ENCODE peak calls at places on chromosomes 16 and 17, in eight cellular contexts. Y is AG04450; X is DMS 273 treated with DMSO at 0.1 percent for 48 hours; H is stimulated activated CD8-positive, alpha-beta memory T cell treated with anti-CD3 and anti-CD28 coated beads, Interleukin-4, amount 100 ng/mL, for 4 hours; G is omental fat pad; O is T47D; K is RCC 7860; F is HS-5. A is an unnamed sample.

GRCh38 chr16:77385481-77385880 is 49.4 kb downstream of the ADAMTS18 start:
- DNase-seq in Y (no peak), X (no peak), H (no peak), G (no peak), O (no peak), K (no peak), F (no peak), A (no peak)

GRCh38 chr16:61243954-61244353 is 792.3 kb downstream of the CDH8 start:
- DNase-seq in Y (no peak), X (no peak), H (no peak), G (no peak), O (no peak), K (no peak), F (no peak), A (no peak)

GRCh38 chr16:3514621-3515020 is 13.8 kb downstream of the CLUAP1 start:
- DNase-seq in Y (peak; percentile 53), X (no peak), H (no peak), G (no peak), O (no peak), K (no peak), F (peak; percentile 70), A (no peak)

GRCh38 chr16:405548-406506 is 4.1 kb downstream of the DECR2 start:
- DNase-seq in Y (no peak), X (no peak), H (no peak), G (no peak), O (no peak), K (no peak), F (no peak), A (peak; percentile 60)

GRCh38 chr17:61467416-61468262 is 15.4 kb downstream of the TBX4 start:
- DNase-seq in Y (no peak), X (no peak), H (no peak), G (no peak), O (peak; percentile 66), K (no peak), F (no peak), A (peak; percentile 69)

GRCh38 chr16:47359478-47359877 is 101.4 kb downstream of the ITFG1 start:
- DNase-seq in Y (no peak), X (no peak), H (no peak), G (no peak), O (no peak), K (no peak), F (no peak), A (no peak)

GRCh38 chr17:79043931-79044320 is 20.0 kb downstream of the C1QTNF1 start:
- DNase-seq in Y (no peak), X (no peak), H (no peak), G (no peak), O (no peak), K (no peak), F (no peak), A (no peak)

GRCh38 chr17:71764507-71764906 is 356.3 kb upstream of the SOX9 start:
- DNase-seq in Y (no peak), X (no peak), H (no peak), G (no peak), O (no peak), K (peak; percentile 13), F (no peak), A (peak; percentile 46)

GRCh38 chr17:69468211-69468610 is 53.7 kb downstream of the MAP2K6 start:
- DNase-seq in Y (no peak), X (peak; percentile 65), H (no peak), G (no peak), O (no peak), K (no peak), F (no peak), A (no peak)

GRCh38 chr17:35733366-35733765 is 1.9 kb downstream of the RASL10B start:
- DNase-seq in Y (no peak), X (no peak), H (no peak), G (no peak), O (no peak), K (no peak), F (no peak), A (no peak)

GRCh38 chr17:77948690-77949114 is 9.8 kb upstream of the TNRC6C start:
- DNase-seq in Y (peak; percentile 10), X (no peak), H (no peak), G (no peak), O (peak; percentile 69), K (peak; percentile 45), F (no peak), A (peak; percentile 54)

GRCh38 chr17:17151055-17151454 is 55.1 kb downstream of the PLD6 start:
- DNase-seq in Y (peak; percentile 29), X (no peak), H (no peak), G (no peak), O (no peak), K (peak; percentile 85), F (peak; percentile 87), A (no peak)

GRCh38 chr17:57915532-57915931 is 39.7 kb downstream of the CUEDC1 start:
- DNase-seq in Y (no peak), X (no peak), H (no peak), G (no peak), O (no peak), K (no peak), F (no peak), A (no peak)

GRCh38 chr16:62034236-62035114 is 1.8 kb downstream of the CDH8 start:
- DNase-seq in Y (no peak), X (no peak), H (no peak), G (no peak), O (no peak), K (no peak), F (no peak), A (no peak)

GRCh38 chr16:78118469-78119025 is 19.1 kb downstream of the WWOX start:
- DNase-seq in Y (no peak), X (no peak), H (no peak), G (no peak), O (no peak), K (no peak), F (no peak), A (no peak)

GRCh38 chr16:84501077-84501735 is 3.3 kb downstream of the MEAK7 start:
- DNase-seq in Y (no peak), X (no peak), H (no peak), G (no peak), O (no peak), K (peak; percentile 88), F (peak; percentile 54), A (peak; percentile 41)

GRCh38 chr17:76598004-76598439 is 12.4 kb upstream of the ST6GALNAC2 start:
- DNase-seq in Y (no peak), X (no peak), H (no peak), G (no peak), O (no peak), K (no peak), F (no peak), A (no peak)

GRCh38 chr17:41642252-41643156 is 18.1 kb upstream of the KRT17 start:
- DNase-seq in Y (no peak), X (no peak), H (no peak), G (no peak), O (no peak), K (no peak), F (no peak), A (no peak)

GRCh38 chr16:8866884-8867482 is 1.8 kb downstream of the CARHSP1 start:
- DNase-seq in Y (no peak), X (no peak), H (no peak), G (no peak), O (no peak), K (no peak), F (no peak), A (no peak)

GRCh38 chr16:16155234-16155633 is 68.1 kb downstream of the ABCC6 start:
- DNase-seq in Y (no peak), X (no peak), H (no peak), G (no peak), O (no peak), K (no peak), F (no peak), A (no peak)

GRCh38 chr16:50667497-50668367 is 13.4 kb downstream of the SNX20 start:
- DNase-seq in Y (no peak), X (no peak), H (no peak), G (no peak), O (no peak), K (no peak), F (no peak), A (no peak)

GRCh38 chr17:81338301-81339179 is 43.4 kb upstream of the SLC38A10 start:
- DNase-seq in Y (no peak), X (no peak), H (no peak), G (no peak), O (no peak), K (no peak), F (no peak), A (no peak)

GRCh38 chr17:81502471-81503017 is 10.1 kb downstream of the ACTG1 start:
- DNase-seq in Y (no peak), X (no peak), H (no peak), G (no peak), O (no peak), K (no peak), F (no peak), A (no peak)

GRCh38 chr17:1003972-1004768 is 7.2 kb downstream of the TIMM22 start:
- DNase-seq in Y (no peak), X (no peak), H (no peak), G (no peak), O (no peak), K (no peak), F (no peak), A (no peak)

GRCh38 chr17:18191071-18191667 is 7.5 kb downstream of the ALKBH5 start:
- DNase-seq in Y (no peak), X (no peak), H (no peak), G (no peak), O (no peak), K (no peak), F (no peak), A (no peak)

GRCh38 chr17:60851181-60851580 is 173.5 kb downstream of the BCAS3 start:
- DNase-seq in Y (no peak), X (no peak), H (no peak), G (no peak), O (no peak), K (no peak), F (no peak), A (no peak)

GRCh38 chr17:78432226-78432894 is 53.9 kb downstream of the PGS1 start:
- DNase-seq in Y (no peak), X (no peak), H (no peak), G (no peak), O (no peak), K (no peak), F (no peak), A (no peak)

GRCh38 chr17:38720941-38721340 is 9.2 kb upstream of the CISD3 start:
- DNase-seq in Y (no peak), X (no peak), H (no peak), G (no peak), O (no peak), K (no peak), F (no peak), A (no peak)

GRCh38 chr16:68091604-68092261 is 6.6 kb downstream of the NFATC3 start:
- DNase-seq in Y (no peak), X (peak; percentile 70), H (no peak), G (no peak), O (no peak), K (no peak), F (peak; percentile 28), A (no peak)

GRCh38 chr16:17369441-17369951 is 101.3 kb downstream of the XYLT1 start:
- DNase-seq in Y (no peak), X (no peak), H (peak; percentile 41), G (no peak), O (no peak), K (no peak), F (no peak), A (no peak)

GRCh38 chr17:48599373-48599772 is 5.4 kb downstream of the HOXB6 start:
- DNase-seq in Y (no peak), X (no peak), H (no peak), G (no peak), O (no peak), K (no peak), F (no peak), A (no peak)

GRCh38 chr16:51523400-51523799 is 372.3 kb upstream of the SALL1 start:
- DNase-seq in Y (no peak), X (no peak), H (no peak), G (no peak), O (no peak), K (no peak), F (no peak), A (no peak)

GRCh38 chr17:37752482-37752881 is 7.6 kb upstream of the HNF1B start:
- DNase-seq in Y (no peak), X (no peak), H (no peak), G (no peak), O (no peak), K (peak; percentile 96), F (peak; percentile 78), A (no peak)

GRCh38 chr16:3859875-3860274 is 20.6 kb downstream of the CREBBP start:
- DNase-seq in Y (no peak), X (no peak), H (no peak), G (no peak), O (no peak), K (no peak), F (no peak), A (no peak)